ENCODE peak calls at places on chromosomes 1 and 21, in eight cellular contexts. L, J, Z, U, Q, D, S and E are unnamed samples.

GRCh38 chr1:202154148-202154765 is 6.1 kb downstream of the PTPN7 start:
- DNase-seq in L (no peak), J (no peak), Z (no peak), U (no peak), Q (no peak), D (no peak), S (no peak), E (no peak)

GRCh38 chr1:42335809-42336518 is 929 bp upstream of the FOXJ3 start:
- DNase-seq in L (peak), J (no peak), Z (no peak), U (no peak), Q (no peak), D (no peak), S (peak), E (no peak)

GRCh38 chr1:86461482-86461881 is 7.2 kb upstream of the CLCA1 start:
- DNase-seq in L (no peak), J (no peak), Z (no peak), U (no peak), Q (no peak), D (no peak), S (no peak), E (no peak)

GRCh38 chr1:227765261-227766014 is 30.2 kb downstream of the SNAP47 start:
- DNase-seq in L (no peak), J (no peak), Z (no peak), U (no peak), Q (no peak), D (no peak), S (no peak), E (no peak)

GRCh38 chr1:107140703-107141490 is at the start of gene NTNG1:
- DNase-seq in L (no peak), J (no peak), Z (no peak), U (no peak), Q (no peak), D (peak), S (peak), E (peak)

GRCh38 chr1:6602669-6603423 is at the start of gene KLHL21:
- DNase-seq in L (peak), J (peak), Z (no peak), U (peak), Q (peak), D (peak), S (peak), E (peak)

GRCh38 chr1:51957618-51958017 is 32.9 kb downstream of the RAB3B start:
- DNase-seq in L (no peak), J (peak), Z (no peak), U (no peak), Q (no peak), D (peak), S (no peak), E (no peak)

GRCh38 chr21:45721656-45722055 is 78.1 kb downstream of the PCBP3 start:
- DNase-seq in L (no peak), J (no peak), Z (no peak), U (no peak), Q (no peak), D (no peak), S (no peak), E (no peak)

GRCh38 chr1:201714542-201715276 is 114.2 kb upstream of the IPO9 start:
- DNase-seq in L (peak), J (peak), Z (peak), U (peak), Q (peak), D (no peak), S (peak), E (no peak)

GRCh38 chr1:23108918-23109533 is 59.6 kb downstream of the LUZP1 start:
- DNase-seq in L (no peak), J (no peak), Z (no peak), U (no peak), Q (no peak), D (no peak), S (no peak), E (no peak)

GRCh38 chr1:226403522-226404034 is 4.3 kb downstream of the PARP1 start:
- DNase-seq in L (peak), J (no peak), Z (no peak), U (no peak), Q (no peak), D (peak), S (no peak), E (no peak)

GRCh38 chr1:3483801-3484444 is 29.5 kb downstream of the ARHGEF16 start:
- DNase-seq in L (peak), J (peak), Z (no peak), U (peak), Q (no peak), D (peak), S (peak), E (peak)

GRCh38 chr1:112230232-112230631 is 165.8 kb upstream of the CTTNBP2NL start:
- DNase-seq in L (no peak), J (no peak), Z (no peak), U (no peak), Q (no peak), D (no peak), S (no peak), E (no peak)

GRCh38 chr1:42965339-42965738 is 6.7 kb upstream of the SLC2A1 start:
- DNase-seq in L (no peak), J (no peak), Z (no peak), U (no peak), Q (no peak), D (no peak), S (no peak), E (no peak)

GRCh38 chr21:32102426-32102825 is 176.4 kb downstream of the MIS18A start:
- DNase-seq in L (no peak), J (no peak), Z (no peak), U (no peak), Q (no peak), D (no peak), S (no peak), E (no peak)

GRCh38 chr1:1034438-1034759 is 14.5 kb downstream of the AGRN start:
- DNase-seq in L (no peak), J (no peak), Z (no peak), U (no peak), Q (no peak), D (peak), S (no peak), E (no peak)

GRCh38 chr1:243924588-243925349 is 74.7 kb upstream of the AKT3 start:
- DNase-seq in L (peak), J (no peak), Z (no peak), U (no peak), Q (no peak), D (no peak), S (no peak), E (no peak)

GRCh38 chr1:229664133-229664689 is 38.2 kb downstream of the URB2 start:
- DNase-seq in L (peak), J (peak), Z (no peak), U (peak), Q (peak), D (no peak), S (no peak), E (peak)

GRCh38 chr1:68330391-68330790 is 98.1 kb upstream of the WLS start:
- DNase-seq in L (no peak), J (no peak), Z (no peak), U (no peak), Q (no peak), D (no peak), S (no peak), E (no peak)

GRCh38 chr1:67103548-67103947 is 31.2 kb downstream of the C1orf141 start:
- DNase-seq in L (no peak), J (no peak), Z (no peak), U (no peak), Q (no peak), D (no peak), S (no peak), E (no peak)

DNA sequence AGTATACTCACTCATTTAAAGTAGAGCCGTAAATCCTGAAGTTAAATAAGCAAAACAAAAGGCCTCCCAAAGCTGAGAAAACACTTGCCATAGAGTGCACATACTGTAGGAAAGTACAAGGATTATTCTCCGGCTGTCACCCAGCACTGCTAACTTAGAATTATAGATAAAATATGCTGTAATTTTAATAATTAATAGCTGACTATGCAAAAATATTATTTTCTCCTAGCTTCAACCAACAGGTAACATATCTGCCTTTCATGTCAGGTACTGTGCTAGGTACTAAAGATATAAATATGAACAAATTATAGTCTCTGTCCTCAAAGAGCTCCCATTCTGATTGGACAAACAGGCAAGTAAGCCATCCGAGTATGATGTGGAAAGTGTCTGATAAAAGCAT is 233.2 kb downstream of the FGGY start:
- DNase-seq in L (no peak), J (no peak), Z (no peak), U (no peak), Q (no peak), D (no peak), S (no peak), E (no peak)
- TF ChIP-seq CTCF in L (no peak), J (no peak), Z (no peak), U (no peak), Q (no peak), D (no peak), S (no peak), E (no peak)

DNA sequence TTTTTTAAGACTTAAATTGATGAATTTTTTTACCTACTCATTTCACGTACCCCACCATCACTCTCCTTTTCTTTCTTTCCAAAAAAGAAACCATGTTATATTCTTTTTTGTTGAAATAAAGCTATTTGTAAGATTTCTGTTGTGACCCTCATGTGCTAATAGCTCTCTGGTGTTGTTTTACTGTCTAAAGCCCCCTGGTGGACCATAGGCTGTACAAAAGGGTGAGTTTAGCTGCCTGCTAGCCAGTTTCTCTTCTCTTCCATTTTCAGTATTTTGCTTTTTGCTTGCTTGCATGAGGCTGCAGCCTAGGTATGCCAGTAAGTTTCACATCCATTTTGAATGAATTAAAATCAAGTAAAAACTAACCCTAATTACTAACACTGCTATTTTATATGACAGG is 15.6 kb upstream of the VAMP3 start:
- DNase-seq in L (peak), J (no peak), Z (no peak), U (no peak), Q (no peak), D (no peak), S (no peak), E (no peak)
- TF ChIP-seq CTCF in L (peak), J (no peak), Z (peak), U (no peak), Q (no peak), D (no peak), S (no peak), E (no peak)

DNA sequence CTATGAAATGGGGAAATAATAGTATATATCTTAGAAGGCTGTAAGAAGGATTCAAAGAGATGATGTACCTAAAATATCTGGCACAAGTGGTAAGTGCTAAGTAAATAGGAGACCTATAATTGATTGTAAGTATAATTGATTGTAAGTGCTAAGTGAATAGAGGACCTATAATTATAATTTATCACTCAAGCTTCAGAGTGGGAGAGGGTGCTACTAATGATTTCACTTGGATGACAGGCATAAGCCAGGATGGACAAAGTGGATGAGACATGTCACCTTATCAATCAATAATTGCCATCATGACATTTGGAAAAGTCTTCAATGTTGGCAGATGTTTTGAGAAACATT is 11.2 kb downstream of the RCAN1 start:
- DNase-seq in L (no peak), J (no peak), Z (no peak), U (no peak), Q (no peak), D (no peak), S (no peak), E (no peak)
- TF ChIP-seq CTCF in L (no peak), J (no peak), Z (no peak), U (no peak), Q (no peak), D (no peak), S (no peak), E (no peak)

GRCh38 chr1:207822602-207823451 is 71.0 kb downstream of the CD46 start:
- DNase-seq in L (peak), J (peak), Z (no peak), U (peak), Q (peak), D (no peak), S (peak), E (peak)

GRCh38 chr1:207823531-207823879 is 71.7 kb downstream of the CD46 start:
- DNase-seq in L (no peak), J (no peak), Z (no peak), U (no peak), Q (no peak), D (no peak), S (no peak), E (no peak)

GRCh38 chr1:207822124-207822601 is 70.3 kb downstream of the CD46 start:
- DNase-seq in L (no peak), J (peak), Z (no peak), U (peak), Q (no peak), D (no peak), S (no peak), E (peak)

GRCh38 chr1:207820568-207821463 is 69.0 kb downstream of the CD46 start:
- DNase-seq in L (no peak), J (no peak), Z (no peak), U (no peak), Q (no peak), D (no peak), S (no peak), E (no peak)

GRCh38 chr1:207821464-207822045 is 69.7 kb downstream of the CD46 start:
- DNase-seq in L (no peak), J (no peak), Z (no peak), U (no peak), Q (no peak), D (no peak), S (peak), E (no peak)
- TF ChIP-seq CTCF in L (no peak), J (no peak), Z (no peak), U (no peak), Q (no peak), D (no peak), S (no peak), E (no peak)

DNA sequence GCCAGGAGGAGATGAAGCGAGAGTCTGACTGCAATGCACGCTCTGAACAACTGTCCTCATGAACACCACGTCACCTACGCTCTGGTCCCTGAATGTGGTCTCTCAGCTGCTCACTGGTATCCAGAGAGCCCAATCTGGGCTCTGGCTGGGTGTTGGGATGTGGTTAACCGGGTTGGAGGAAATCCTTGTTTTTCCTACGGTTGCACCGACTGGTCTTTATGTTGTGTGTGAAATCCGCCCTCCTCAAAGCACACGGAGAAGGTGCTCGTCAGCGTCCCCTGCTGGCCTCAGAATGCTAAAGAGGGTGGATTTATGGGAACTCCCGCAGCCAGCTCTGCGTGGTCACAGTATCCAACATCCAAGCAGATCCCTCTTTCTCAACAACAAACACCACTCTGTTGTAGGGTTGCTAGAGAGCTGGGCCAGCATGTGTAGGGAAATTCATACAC is 51.8 kb upstream of the FAM89A start:
- DNase-seq in L (peak), J (peak), Z (no peak), U (peak), Q (no peak), D (peak), S (peak), E (no peak)
- TF ChIP-seq CTCF in L (peak), J (no peak), Z (peak), U (peak), Q (no peak), D (peak), S (peak), E (no peak)

GRCh38 chr1:41038110-41038509 is 16.6 kb upstream of the SLFNL1 start:
- DNase-seq in L (no peak), J (no peak), Z (no peak), U (no peak), Q (no peak), D (no peak), S (no peak), E (no peak)
- TF ChIP-seq CTCF in L (peak), J (no peak), Z (no peak), U (no peak), Q (no peak), D (no peak), S (no peak), E (no peak)

GRCh38 chr1:92087542-92087941 is 7.4 kb downstream of the BTBD8 start:
- DNase-seq in L (peak), J (no peak), Z (no peak), U (no peak), Q (no peak), D (no peak), S (no peak), E (no peak)
- TF ChIP-seq CTCF in L (no peak), J (no peak), Z (no peak), U (no peak), Q (no peak), D (no peak), S (no peak), E (no peak)

DNA sequence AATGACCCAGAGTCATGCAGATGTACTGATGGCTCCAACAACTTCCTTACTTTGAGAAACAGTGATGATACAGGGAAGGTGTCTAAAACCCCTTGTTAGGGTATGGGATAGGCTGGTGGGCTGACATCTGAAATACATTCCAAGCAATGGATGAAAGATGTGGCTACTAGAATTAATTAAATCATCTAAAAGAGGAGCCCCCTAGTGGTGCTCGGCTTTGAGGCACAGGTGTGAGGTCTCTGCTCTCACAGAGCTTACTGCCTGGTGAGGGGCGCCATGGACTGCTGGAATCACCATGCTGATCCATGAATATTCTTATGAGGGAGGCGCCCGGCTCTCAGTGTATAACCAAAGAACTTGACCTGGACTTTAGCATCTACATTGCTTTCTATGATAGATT is 48.5 kb downstream of the GNG4 start:
- DNase-seq in L (peak), J (peak), Z (no peak), U (no peak), Q (no peak), D (peak), S (peak), E (no peak)
- TF ChIP-seq CTCF in L (peak), J (no peak), Z (peak), U (no peak), Q (no peak), D (peak), S (no peak), E (no peak)

GRCh38 chr1:26336477-26337205 is 17.3 kb downstream of the CRYBG2 start:
- DNase-seq in L (peak), J (peak), Z (no peak), U (peak), Q (no peak), D (peak), S (peak), E (peak)
- TF ChIP-seq CTCF in L (no peak), J (no peak), Z (no peak), U (no peak), Q (no peak), D (no peak), S (no peak), E (no peak)